ENCODE peak calls at places on chromosomes 6 and 20, in nine cellular contexts. One of them, this sample, is unnamed. For H3K4me1, the result is how much of the 10 kb centered on the place peaks cover.

GRCh38 chr6:85354761-85355618 is 94.9 kb upstream of the NT5E start:
- DNase-seq in heart right ventricle: peak
- DNase-seq in left ventricle myocardium inferior: peak
- DNase-seq in mammary epithelial cell: peak
- DNase-seq in uterus: peak
- DNase-seq in astrocyte: peak
- DNase-seq in OCI-LY7: peak
- DNase-seq in PC-3: peak
- DNase-seq in ascending aorta: peak
- DNase-seq in this sample: peak

GRCh38 chr6:147205690-147206600 is 1.7 kb downstream of the STXBP5 start:
- DNase-seq in heart right ventricle: no peak
- DNase-seq in left ventricle myocardium inferior: no peak
- DNase-seq in mammary epithelial cell: peak
- DNase-seq in uterus: no peak
- DNase-seq in astrocyte: peak
- DNase-seq in OCI-LY7: no peak
- DNase-seq in PC-3: no peak
- DNase-seq in ascending aorta: no peak
- DNase-seq in this sample: no peak

GRCh38 chr20:32792316-32792715 is 27.4 kb upstream of the MAPRE1 start:
- DNase-seq in heart right ventricle: no peak
- DNase-seq in left ventricle myocardium inferior: no peak
- DNase-seq in mammary epithelial cell: peak
- DNase-seq in uterus: no peak
- DNase-seq in astrocyte: peak
- DNase-seq in OCI-LY7: no peak
- DNase-seq in PC-3: no peak
- DNase-seq in ascending aorta: no peak
- DNase-seq in this sample: no peak

GRCh38 chr6:116468293-116468692 is 7.1 kb downstream of the CALHM6 start:
- DNase-seq in heart right ventricle: no peak
- DNase-seq in left ventricle myocardium inferior: no peak
- DNase-seq in mammary epithelial cell: no peak
- DNase-seq in uterus: no peak
- DNase-seq in astrocyte: no peak
- DNase-seq in OCI-LY7: no peak
- DNase-seq in PC-3: no peak
- DNase-seq in ascending aorta: no peak
- DNase-seq in this sample: no peak

GRCh38 chr6:137089305-137089704 is 44.5 kb upstream of the IL20RA start:
- DNase-seq in heart right ventricle: no peak
- DNase-seq in left ventricle myocardium inferior: no peak
- DNase-seq in mammary epithelial cell: no peak
- DNase-seq in uterus: no peak
- DNase-seq in astrocyte: no peak
- DNase-seq in OCI-LY7: no peak
- DNase-seq in PC-3: no peak
- DNase-seq in ascending aorta: no peak
- DNase-seq in this sample: no peak

GRCh38 chr6:123434186-123434585 is 202.6 kb downstream of the TRDN start:
- DNase-seq in heart right ventricle: no peak
- DNase-seq in left ventricle myocardium inferior: no peak
- DNase-seq in mammary epithelial cell: no peak
- DNase-seq in uterus: no peak
- DNase-seq in astrocyte: no peak
- DNase-seq in OCI-LY7: no peak
- DNase-seq in PC-3: no peak
- DNase-seq in ascending aorta: no peak
- DNase-seq in this sample: no peak

GRCh38 chr6:71929047-71929446 is 42.7 kb downstream of the RIMS1 start:
- DNase-seq in heart right ventricle: no peak
- DNase-seq in left ventricle myocardium inferior: no peak
- DNase-seq in mammary epithelial cell: no peak
- DNase-seq in uterus: no peak
- DNase-seq in astrocyte: no peak
- DNase-seq in OCI-LY7: no peak
- DNase-seq in PC-3: no peak
- DNase-seq in ascending aorta: no peak
- DNase-seq in this sample: no peak

GRCh38 chr20:1899169-1899525 is 3.9 kb downstream of the SIRPA start:
- DNase-seq in heart right ventricle: no peak
- DNase-seq in left ventricle myocardium inferior: no peak
- DNase-seq in mammary epithelial cell: no peak
- DNase-seq in uterus: no peak
- DNase-seq in astrocyte: no peak
- DNase-seq in OCI-LY7: no peak
- DNase-seq in PC-3: no peak
- DNase-seq in ascending aorta: no peak
- DNase-seq in this sample: no peak

GRCh38 chr6:43304882-43305281 is 3.7 kb downstream of the CRIP3 start:
- DNase-seq in heart right ventricle: no peak
- DNase-seq in left ventricle myocardium inferior: no peak
- DNase-seq in mammary epithelial cell: no peak
- DNase-seq in uterus: no peak
- DNase-seq in astrocyte: no peak
- DNase-seq in OCI-LY7: no peak
- DNase-seq in PC-3: no peak
- DNase-seq in ascending aorta: no peak
- DNase-seq in this sample: no peak

GRCh38 chr6:43303751-43304331 is 4.8 kb downstream of the CRIP3 start:
- DNase-seq in heart right ventricle: no peak
- DNase-seq in left ventricle myocardium inferior: no peak
- DNase-seq in mammary epithelial cell: no peak
- DNase-seq in uterus: no peak
- DNase-seq in astrocyte: no peak
- DNase-seq in OCI-LY7: no peak
- DNase-seq in PC-3: no peak
- DNase-seq in ascending aorta: no peak
- DNase-seq in this sample: no peak

GRCh38 chr6:43302126-43302525 is 4.1 kb downstream of the SLC22A7 start:
- DNase-seq in heart right ventricle: no peak
- DNase-seq in left ventricle myocardium inferior: no peak
- DNase-seq in mammary epithelial cell: no peak
- DNase-seq in uterus: no peak
- DNase-seq in astrocyte: no peak
- DNase-seq in OCI-LY7: no peak
- DNase-seq in PC-3: no peak
- DNase-seq in ascending aorta: no peak
- DNase-seq in this sample: no peak

GRCh38 chr6:43306086-43306485 is 2.5 kb downstream of the CRIP3 start:
- DNase-seq in heart right ventricle: peak
- DNase-seq in left ventricle myocardium inferior: no peak
- DNase-seq in mammary epithelial cell: no peak
- DNase-seq in uterus: no peak
- DNase-seq in astrocyte: no peak
- DNase-seq in OCI-LY7: no peak
- DNase-seq in PC-3: no peak
- DNase-seq in ascending aorta: no peak
- DNase-seq in this sample: no peak

GRCh38 chr6:43304361-43304760 is 4.3 kb downstream of the CRIP3 start:
- DNase-seq in heart right ventricle: no peak
- DNase-seq in left ventricle myocardium inferior: no peak
- DNase-seq in mammary epithelial cell: no peak
- DNase-seq in uterus: no peak
- DNase-seq in astrocyte: no peak
- DNase-seq in OCI-LY7: no peak
- DNase-seq in PC-3: no peak
- DNase-seq in ascending aorta: no peak
- DNase-seq in this sample: no peak
- H3K4me1 ChIP-seq in heart right ventricle: under half
- H3K4me1 ChIP-seq in left ventricle myocardium inferior: under half
- H3K4me1 ChIP-seq in mammary epithelial cell: under half
- H3K4me1 ChIP-seq in uterus: under half
- H3K4me1 ChIP-seq in astrocyte: under half
- H3K4me1 ChIP-seq in OCI-LY7: under half
- H3K4me1 ChIP-seq in PC-3: under half
- H3K4me1 ChIP-seq in ascending aorta: under half
- H3K4me1 ChIP-seq in this sample: under half

GRCh38 chr6:32110632-32111031 is 1.5 kb upstream of the TNXB start:
- DNase-seq in heart right ventricle: peak
- DNase-seq in left ventricle myocardium inferior: peak
- DNase-seq in mammary epithelial cell: no peak
- DNase-seq in uterus: no peak
- DNase-seq in astrocyte: no peak
- DNase-seq in OCI-LY7: no peak
- DNase-seq in PC-3: no peak
- DNase-seq in ascending aorta: no peak
- DNase-seq in this sample: no peak

GRCh38 chr6:32109765-32110160 is 625 bp upstream of the TNXB start:
- DNase-seq in heart right ventricle: no peak
- DNase-seq in left ventricle myocardium inferior: no peak
- DNase-seq in mammary epithelial cell: no peak
- DNase-seq in uterus: no peak
- DNase-seq in astrocyte: no peak
- DNase-seq in OCI-LY7: no peak
- DNase-seq in PC-3: no peak
- DNase-seq in ascending aorta: no peak
- DNase-seq in this sample: no peak

GRCh38 chr6:32108094-32108627 is 977 bp downstream of the TNXB start:
- DNase-seq in heart right ventricle: peak
- DNase-seq in left ventricle myocardium inferior: peak
- DNase-seq in mammary epithelial cell: no peak
- DNase-seq in uterus: peak
- DNase-seq in astrocyte: no peak
- DNase-seq in OCI-LY7: no peak
- DNase-seq in PC-3: peak
- DNase-seq in ascending aorta: no peak
- DNase-seq in this sample: no peak

GRCh38 chr6:32108727-32109113 is 418 bp downstream of the TNXB start:
- DNase-seq in heart right ventricle: no peak
- DNase-seq in left ventricle myocardium inferior: no peak
- DNase-seq in mammary epithelial cell: no peak
- DNase-seq in uterus: no peak
- DNase-seq in astrocyte: no peak
- DNase-seq in OCI-LY7: no peak
- DNase-seq in PC-3: no peak
- DNase-seq in ascending aorta: no peak
- DNase-seq in this sample: no peak

DNA sequence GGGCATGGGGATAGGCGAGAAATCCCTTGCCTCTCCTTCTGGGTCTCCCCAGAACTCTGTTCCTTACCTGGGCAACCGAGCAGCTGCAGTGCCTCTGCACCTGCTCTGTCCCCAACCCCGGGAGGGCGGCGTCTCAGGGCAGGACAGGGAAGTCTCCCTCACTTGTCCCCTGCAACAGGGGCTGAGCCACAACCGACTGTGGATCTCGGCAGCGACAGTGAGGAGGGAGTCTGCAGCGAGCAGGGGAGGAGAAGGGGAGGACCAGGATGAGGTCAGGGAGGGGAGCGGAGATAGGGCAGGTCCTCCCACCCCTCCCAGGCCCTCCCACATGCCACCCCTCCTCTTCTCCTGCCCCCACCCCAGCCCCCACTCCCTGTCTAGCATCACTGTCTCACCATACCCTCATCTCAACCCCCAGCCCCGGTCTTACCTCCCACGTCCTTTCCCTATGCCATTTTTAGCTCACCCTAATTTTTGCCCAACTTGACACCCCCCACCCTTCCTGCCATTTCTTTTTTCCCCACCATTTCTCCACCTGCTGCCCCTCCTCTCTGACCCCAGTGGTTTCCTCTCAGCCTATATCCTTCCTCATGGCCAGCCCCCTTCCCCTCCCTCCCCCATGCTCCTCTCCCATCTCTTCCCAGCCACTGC is at the start of gene TNXB:
- DNase-seq in heart right ventricle: peak
- DNase-seq in left ventricle myocardium inferior: peak
- DNase-seq in mammary epithelial cell: no peak
- DNase-seq in uterus: peak
- DNase-seq in astrocyte: no peak
- DNase-seq in OCI-LY7: no peak
- DNase-seq in PC-3: no peak
- DNase-seq in ascending aorta: no peak
- DNase-seq in this sample: no peak
- H3K4me3 ChIP-seq in heart right ventricle: peak
- H3K4me3 ChIP-seq in left ventricle myocardium inferior: peak
- H3K4me3 ChIP-seq in mammary epithelial cell: no peak
- H3K4me3 ChIP-seq in uterus: peak
- H3K4me3 ChIP-seq in astrocyte: no peak
- H3K4me3 ChIP-seq in OCI-LY7: no peak
- H3K4me3 ChIP-seq in PC-3: no peak
- H3K4me3 ChIP-seq in ascending aorta: peak
- H3K4me3 ChIP-seq in this sample: peak

DNA sequence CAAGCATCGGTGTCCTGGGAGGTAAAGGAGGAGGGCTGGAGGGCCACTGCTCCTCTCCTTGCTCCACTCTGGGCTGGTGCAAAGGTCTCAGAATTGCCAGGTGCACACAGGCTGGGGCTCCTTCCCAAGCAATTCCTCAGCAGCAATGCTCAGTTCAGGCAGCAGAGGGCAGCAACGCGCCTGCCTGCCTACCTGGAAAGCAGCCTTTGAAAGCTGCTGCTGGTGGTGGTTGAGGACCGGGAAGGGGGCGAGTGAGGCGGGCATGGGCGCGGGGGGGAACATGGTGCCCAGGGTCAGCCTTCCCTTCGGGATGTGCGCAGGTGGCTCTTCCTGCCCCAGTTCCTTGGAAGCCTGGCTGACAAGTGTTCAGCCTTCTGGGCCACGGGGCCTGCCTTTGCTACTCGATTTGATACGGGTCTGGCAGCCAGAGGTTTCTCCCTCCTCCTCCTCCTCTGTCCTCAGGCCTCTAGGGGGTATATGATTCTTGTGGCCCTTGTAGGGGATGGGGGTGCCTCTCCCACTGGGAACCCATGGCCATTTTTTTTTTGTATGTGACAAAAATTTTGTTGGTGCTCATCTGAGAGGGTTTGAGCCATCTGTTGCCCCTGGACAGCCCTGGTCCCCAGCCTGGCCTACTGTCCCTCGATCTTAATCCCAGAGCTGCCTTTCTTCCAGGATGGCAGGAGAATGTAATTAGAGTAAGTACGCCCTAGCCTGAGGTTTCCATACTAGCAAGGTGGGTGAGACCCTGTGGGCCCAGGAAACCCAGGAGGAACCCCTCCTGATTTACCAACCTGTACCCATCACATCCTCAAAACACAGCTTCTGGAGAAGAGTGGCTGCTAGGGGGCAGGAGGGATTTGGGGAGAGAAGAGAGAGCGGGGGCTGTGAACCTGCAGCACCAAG is 20.1 kb downstream of the MRPS18A start:
- DNase-seq in heart right ventricle: peak
- DNase-seq in left ventricle myocardium inferior: peak
- DNase-seq in mammary epithelial cell: peak
- DNase-seq in uterus: peak
- DNase-seq in astrocyte: peak
- DNase-seq in OCI-LY7: peak
- DNase-seq in PC-3: peak
- DNase-seq in ascending aorta: peak
- DNase-seq in this sample: peak
- H3K27ac ChIP-seq in heart right ventricle: peak
- H3K27ac ChIP-seq in left ventricle myocardium inferior: peak
- H3K27ac ChIP-seq in mammary epithelial cell: peak
- H3K27ac ChIP-seq in uterus: peak
- H3K27ac ChIP-seq in astrocyte: no peak
- H3K27ac ChIP-seq in OCI-LY7: no peak
- H3K27ac ChIP-seq in PC-3: no peak
- H3K27ac ChIP-seq in ascending aorta: peak
- H3K27ac ChIP-seq in this sample: peak

DNA sequence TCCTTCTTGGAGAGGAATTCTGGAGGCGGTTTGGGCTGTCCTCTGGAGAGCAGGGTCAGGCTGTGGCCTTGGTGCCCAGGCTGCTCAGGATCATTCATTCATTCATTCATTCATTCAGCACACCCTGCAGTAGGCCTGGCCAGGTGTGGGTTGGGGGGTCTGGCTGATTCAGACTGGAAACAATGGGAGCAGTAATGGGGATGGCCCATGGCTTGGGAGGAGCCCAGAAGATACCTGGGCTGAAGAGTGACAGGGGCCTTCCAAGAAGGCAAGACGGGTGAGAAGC is 31.5 kb downstream of the TOX2 start:
- DNase-seq in heart right ventricle: no peak
- DNase-seq in left ventricle myocardium inferior: no peak
- DNase-seq in mammary epithelial cell: no peak
- DNase-seq in uterus: no peak
- DNase-seq in astrocyte: no peak
- DNase-seq in OCI-LY7: no peak
- DNase-seq in PC-3: no peak
- DNase-seq in ascending aorta: no peak
- DNase-seq in this sample: no peak
- H3K4me1 ChIP-seq in heart right ventricle: under half
- H3K4me1 ChIP-seq in left ventricle myocardium inferior: under half
- H3K4me1 ChIP-seq in mammary epithelial cell: under half
- H3K4me1 ChIP-seq in uterus: under half
- H3K4me1 ChIP-seq in astrocyte: under half
- H3K4me1 ChIP-seq in OCI-LY7: under half
- H3K4me1 ChIP-seq in PC-3: under half
- H3K4me1 ChIP-seq in ascending aorta: under half
- H3K4me1 ChIP-seq in this sample: under half